ENCODE peak calls at places on chromosomes 16 and 17, in six cellular contexts. One of them, this sample, is unnamed.

GRCh38 chr16:56321159-56321558 is 104.2 kb downstream of the AMFR start:
- DNase-seq in mesendoderm: no peak
- DNase-seq in spleen: no peak
- DNase-seq in heart left ventricle: no peak
- DNase-seq in GM23248: peak
- DNase-seq in pancreas: no peak
- DNase-seq in this sample: no peak

GRCh38 chr16:88034770-88035169 is 83.5 kb downstream of the BANP start:
- DNase-seq in mesendoderm: no peak
- DNase-seq in spleen: no peak
- DNase-seq in heart left ventricle: no peak
- DNase-seq in GM23248: no peak
- DNase-seq in pancreas: no peak
- DNase-seq in this sample: no peak

GRCh38 chr17:20009052-20009301 is 182 bp upstream of the SPECC1 start:
- DNase-seq in mesendoderm: no peak
- DNase-seq in spleen: no peak
- DNase-seq in heart left ventricle: no peak
- DNase-seq in GM23248: peak
- DNase-seq in pancreas: no peak
- DNase-seq in this sample: no peak

GRCh38 chr17:74951680-74952421 is 16.2 kb downstream of the OTOP3 start:
- DNase-seq in mesendoderm: no peak
- DNase-seq in spleen: no peak
- DNase-seq in heart left ventricle: no peak
- DNase-seq in GM23248: no peak
- DNase-seq in pancreas: no peak
- DNase-seq in this sample: no peak

GRCh38 chr17:35801583-35802224 is 6.3 kb upstream of the MMP28 start:
- DNase-seq in mesendoderm: no peak
- DNase-seq in spleen: peak
- DNase-seq in heart left ventricle: peak
- DNase-seq in GM23248: peak
- DNase-seq in pancreas: no peak
- DNase-seq in this sample: peak

GRCh38 chr16:86517652-86518258 is 7.4 kb downstream of the FOXF1 start:
- DNase-seq in mesendoderm: peak
- DNase-seq in spleen: no peak
- DNase-seq in heart left ventricle: peak
- DNase-seq in GM23248: peak
- DNase-seq in pancreas: peak
- DNase-seq in this sample: peak

GRCh38 chr16:57533618-57534336 is 2.6 kb downstream of the CCDC102A start:
- DNase-seq in mesendoderm: no peak
- DNase-seq in spleen: peak
- DNase-seq in heart left ventricle: no peak
- DNase-seq in GM23248: peak
- DNase-seq in pancreas: no peak
- DNase-seq in this sample: no peak

GRCh38 chr16:9965079-9965478 is 217.1 kb downstream of the GRIN2A start:
- DNase-seq in mesendoderm: no peak
- DNase-seq in spleen: no peak
- DNase-seq in heart left ventricle: no peak
- DNase-seq in GM23248: no peak
- DNase-seq in pancreas: no peak
- DNase-seq in this sample: no peak

GRCh38 chr16:88784074-88784855 is 755 bp downstream of the PIEZO1 start:
- DNase-seq in mesendoderm: peak
- DNase-seq in spleen: peak
- DNase-seq in heart left ventricle: peak
- DNase-seq in GM23248: peak
- DNase-seq in pancreas: peak
- DNase-seq in this sample: no peak

GRCh38 chr16:88534731-88535141 is 35.5 kb upstream of the ZC3H18 start:
- DNase-seq in mesendoderm: peak
- DNase-seq in spleen: peak
- DNase-seq in heart left ventricle: peak
- DNase-seq in GM23248: peak
- DNase-seq in pancreas: peak
- DNase-seq in this sample: no peak

GRCh38 chr16:10080031-10080772 is 102.0 kb downstream of the GRIN2A start:
- DNase-seq in mesendoderm: peak
- DNase-seq in spleen: no peak
- DNase-seq in heart left ventricle: peak
- DNase-seq in GM23248: peak
- DNase-seq in pancreas: peak
- DNase-seq in this sample: peak

GRCh38 chr17:2034157-2034556 is 4.2 kb downstream of the DPH1 start:
- DNase-seq in mesendoderm: peak
- DNase-seq in spleen: no peak
- DNase-seq in heart left ventricle: no peak
- DNase-seq in GM23248: peak
- DNase-seq in pancreas: no peak
- DNase-seq in this sample: no peak

GRCh38 chr16:22648141-22648540 is 137.4 kb downstream of the NPIPB5 start:
- DNase-seq in mesendoderm: no peak
- DNase-seq in spleen: no peak
- DNase-seq in heart left ventricle: no peak
- DNase-seq in GM23248: no peak
- DNase-seq in pancreas: no peak
- DNase-seq in this sample: no peak

GRCh38 chr16:88747588-88748301 is 37.3 kb downstream of the PIEZO1 start:
- DNase-seq in mesendoderm: peak
- DNase-seq in spleen: no peak
- DNase-seq in heart left ventricle: no peak
- DNase-seq in GM23248: no peak
- DNase-seq in pancreas: no peak
- DNase-seq in this sample: no peak

GRCh38 chr17:2436516-2436915 is 35.7 kb upstream of the MNT start:
- DNase-seq in mesendoderm: no peak
- DNase-seq in spleen: no peak
- DNase-seq in heart left ventricle: no peak
- DNase-seq in GM23248: no peak
- DNase-seq in pancreas: no peak
- DNase-seq in this sample: no peak

GRCh38 chr17:57097832-57098421 is 12.9 kb downstream of the AKAP1 start:
- DNase-seq in mesendoderm: no peak
- DNase-seq in spleen: no peak
- DNase-seq in heart left ventricle: peak
- DNase-seq in GM23248: peak
- DNase-seq in pancreas: no peak
- DNase-seq in this sample: no peak

GRCh38 chr16:14003119-14003570 is 68.0 kb upstream of the MRTFB start:
- DNase-seq in mesendoderm: peak
- DNase-seq in spleen: peak
- DNase-seq in heart left ventricle: peak
- DNase-seq in GM23248: peak
- DNase-seq in pancreas: no peak
- DNase-seq in this sample: peak

GRCh38 chr16:8720080-8720966 is 45.9 kb downstream of the ABAT start:
- DNase-seq in mesendoderm: peak
- DNase-seq in spleen: no peak
- DNase-seq in heart left ventricle: no peak
- DNase-seq in GM23248: no peak
- DNase-seq in pancreas: no peak
- DNase-seq in this sample: peak

DNA sequence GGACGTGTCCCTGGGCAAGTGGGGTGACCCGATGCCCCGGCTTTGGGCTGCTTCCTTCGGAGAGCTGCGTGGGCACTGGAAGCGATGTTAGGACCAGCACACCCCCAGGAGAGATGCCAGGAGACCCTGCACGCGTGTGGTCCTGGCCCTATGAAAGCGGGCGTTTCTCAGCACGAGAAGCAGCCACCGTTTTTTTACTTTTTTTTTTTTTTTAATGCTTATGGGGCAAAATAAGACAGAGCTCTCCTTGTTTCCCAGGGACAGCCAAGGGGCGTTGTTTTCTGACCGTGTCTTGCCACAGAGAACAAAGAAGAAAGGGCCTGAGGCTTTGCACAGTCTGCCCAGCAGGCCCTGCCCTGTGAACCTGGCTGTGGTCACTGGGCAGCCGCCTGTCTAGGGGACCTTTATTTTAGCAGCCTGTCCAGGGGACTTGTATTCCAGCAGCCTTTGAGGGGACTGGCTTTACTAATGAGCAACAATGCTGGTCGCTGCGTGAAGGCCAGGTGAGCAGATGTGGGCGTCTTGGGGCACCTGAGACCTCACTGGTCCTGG is 996 bp downstream of the SLC25A10 start:
- DNase-seq in mesendoderm: no peak
- DNase-seq in spleen: peak
- DNase-seq in heart left ventricle: no peak
- DNase-seq in GM23248: peak
- DNase-seq in pancreas: no peak
- DNase-seq in this sample: no peak
- H3K27ac ChIP-seq in mesendoderm: no peak
- H3K27ac ChIP-seq in spleen: no peak
- H3K27ac ChIP-seq in heart left ventricle: no peak
- H3K27ac ChIP-seq in GM23248: no peak
- H3K27ac ChIP-seq in pancreas: peak
- H3K27ac ChIP-seq in this sample: peak

DNA sequence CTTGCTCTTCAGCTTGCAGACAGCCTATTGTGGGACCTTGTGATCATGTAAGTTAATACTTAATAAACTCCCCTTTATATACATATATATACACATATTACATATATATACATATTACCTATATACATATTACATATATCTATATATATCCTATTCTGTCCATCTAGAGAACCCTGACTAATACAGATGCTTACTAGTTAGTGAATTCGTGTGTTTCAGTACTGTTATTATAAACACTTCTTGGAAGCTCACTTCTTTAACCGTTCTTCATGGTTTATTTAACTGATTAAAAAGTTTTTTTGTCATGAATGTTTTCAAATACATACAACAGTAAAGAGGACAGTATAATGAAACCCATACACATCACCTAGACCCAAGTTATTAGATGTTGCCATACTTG is 12.6 kb downstream of the ORC6 start:
- DNase-seq in mesendoderm: no peak
- DNase-seq in spleen: no peak
- DNase-seq in heart left ventricle: no peak
- DNase-seq in GM23248: no peak
- DNase-seq in pancreas: no peak
- DNase-seq in this sample: no peak
- H3K27ac ChIP-seq in mesendoderm: no peak
- H3K27ac ChIP-seq in spleen: no peak
- H3K27ac ChIP-seq in heart left ventricle: no peak
- H3K27ac ChIP-seq in GM23248: no peak
- H3K27ac ChIP-seq in pancreas: no peak
- H3K27ac ChIP-seq in this sample: no peak

GRCh38 chr17:385195-385835 is 32.7 kb upstream of the RPH3AL start:
- DNase-seq in mesendoderm: peak
- DNase-seq in spleen: peak
- DNase-seq in heart left ventricle: peak
- DNase-seq in GM23248: peak
- DNase-seq in pancreas: peak
- DNase-seq in this sample: peak

GRCh38 chr17:383771-384621 is 31.4 kb upstream of the RPH3AL start:
- DNase-seq in mesendoderm: no peak
- DNase-seq in spleen: peak
- DNase-seq in heart left ventricle: no peak
- DNase-seq in GM23248: no peak
- DNase-seq in pancreas: no peak
- DNase-seq in this sample: no peak

GRCh38 chr17:385836-386144 is 33.2 kb upstream of the RPH3AL start:
- DNase-seq in mesendoderm: no peak
- DNase-seq in spleen: no peak
- DNase-seq in heart left ventricle: no peak
- DNase-seq in GM23248: no peak
- DNase-seq in pancreas: no peak
- DNase-seq in this sample: no peak

GRCh38 chr17:386145-386876 is 33.7 kb upstream of the RPH3AL start:
- DNase-seq in mesendoderm: peak
- DNase-seq in spleen: peak
- DNase-seq in heart left ventricle: peak
- DNase-seq in GM23248: peak
- DNase-seq in pancreas: peak
- DNase-seq in this sample: peak

GRCh38 chr17:384622-385194 is 32.1 kb upstream of the RPH3AL start:
- DNase-seq in mesendoderm: no peak
- DNase-seq in spleen: no peak
- DNase-seq in heart left ventricle: no peak
- DNase-seq in GM23248: no peak
- DNase-seq in pancreas: no peak
- DNase-seq in this sample: no peak
- H3K27ac ChIP-seq in mesendoderm: no peak
- H3K27ac ChIP-seq in spleen: peak
- H3K27ac ChIP-seq in heart left ventricle: peak
- H3K27ac ChIP-seq in GM23248: no peak
- H3K27ac ChIP-seq in pancreas: no peak
- H3K27ac ChIP-seq in this sample: no peak

GRCh38 chr17:30599424-30600061 is 122.3 kb downstream of the GOSR1 start:
- DNase-seq in mesendoderm: no peak
- DNase-seq in spleen: no peak
- DNase-seq in heart left ventricle: no peak
- DNase-seq in GM23248: no peak
- DNase-seq in pancreas: no peak
- DNase-seq in this sample: no peak
- H3K27ac ChIP-seq in mesendoderm: no peak
- H3K27ac ChIP-seq in spleen: peak
- H3K27ac ChIP-seq in heart left ventricle: peak
- H3K27ac ChIP-seq in GM23248: peak
- H3K27ac ChIP-seq in pancreas: peak
- H3K27ac ChIP-seq in this sample: peak

This sample was measured in substantia nigra.